ENCODE peak calls at places on chromosomes 5 and 9, in seven cellular contexts. J is NCI-H526, V is sigmoid colon, R is NCI-H226, P is aorta, O is HFF-Myc, X is astrocyte of the spinal cord. Y is an unnamed sample.

GRCh38 chr5:64788156-64788555 is 19.4 kb downstream of the CWC27 start:
- DNase-seq in O (no peak), J (no peak), X (no peak), R (no peak), P (no peak), V (no peak), Y (no peak)

GRCh38 chr5:113608113-113608551 is 94.6 kb downstream of the YTHDC2 start:
- DNase-seq in R (peak; percentile 37), V (no peak), P (no peak), J (no peak), O (peak; percentile 2), X (no peak), Y (peak; percentile 69)

GRCh38 chr9:3337515-3337914 is 188.3 kb downstream of the RFX3 start:
- DNase-seq in V (no peak), R (no peak), P (no peak), J (no peak), X (peak; percentile 72), O (peak; percentile 29), Y (peak; percentile 46)

GRCh38 chr9:132214027-132214622 is 52.3 kb downstream of the NTNG2 start:
- DNase-seq in R (peak; percentile 99), V (peak; percentile 86), P (peak; percentile 91), O (peak; percentile 41), X (peak; percentile 90), J (no peak), Y (peak; percentile 90)

GRCh38 chr9:111632051-111632450 is 917 bp downstream of the DNAJC25 start:
- DNase-seq in X (no peak), V (no peak), P (no peak), O (no peak), R (no peak), J (no peak), Y (no peak)

GRCh38 chr5:167861134-167861930 is 430.1 kb upstream of the WWC1 start:
- DNase-seq in R (no peak), J (no peak), P (no peak), X (peak; percentile 15), O (no peak), V (no peak), Y (peak; percentile 47)

GRCh38 chr5:126452477-126452876 is 29.3 kb downstream of the GRAMD2B start:
- DNase-seq in P (no peak), R (peak; percentile 26), X (no peak), O (no peak), J (no peak), V (no peak), Y (no peak)

GRCh38 chr5:148791334-148791667 is 35.1 kb upstream of the ADRB2 start:
- DNase-seq in R (peak; percentile 59), X (peak; percentile 48), J (no peak), V (no peak), O (no peak), P (no peak), Y (no peak)

GRCh38 chr5:149747141-149747832 is 17.2 kb downstream of the PPARGC1B start:
- DNase-seq in P (no peak), O (no peak), X (no peak), V (peak; percentile 64), R (no peak), J (no peak), Y (no peak)

GRCh38 chr9:9412241-9412640 is 1200.6 kb downstream of the PTPRD start:
- DNase-seq in V (no peak), X (no peak), P (no peak), R (no peak), J (peak; percentile 12), O (no peak), Y (no peak)

GRCh38 chr9:78031271-78031825 is at the start of gene GNAQ:
- DNase-seq in R (no peak), X (no peak), P (peak; percentile 84), J (no peak), O (no peak), V (peak; percentile 68), Y (no peak)

GRCh38 chr5:15191012-15191411 is 309.0 kb upstream of the FBXL7 start:
- DNase-seq in R (no peak), V (no peak), P (no peak), X (no peak), J (no peak), O (no peak), Y (no peak)

GRCh38 chr5:168438349-168438748 is 47.9 kb upstream of the RARS1 start:
- DNase-seq in X (no peak), O (no peak), J (no peak), P (no peak), V (no peak), R (no peak), Y (no peak)